ENCODE peak calls at places on chromosome 6, in ten cellular contexts. N, P, Y, Q, Z, K, S, C, B and M are unnamed samples.

GRCh38 chr6:134846031-134846430 is 103.9 kb downstream of the ALDH8A1 start:
- DNase-seq in B (no peak), P (no peak), S (no peak), Q (no peak), Y (no peak), Z (no peak), N (no peak), K (no peak), C (no peak), M (no peak)

GRCh38 chr6:168450921-168451320 is 9.9 kb downstream of the SMOC2 start:
- DNase-seq in K (no peak), C (no peak), Z (no peak), B (no peak), S (no peak), Q (no peak), P (no peak), Y (no peak), N (no peak), M (no peak)

GRCh38 chr6:154861825-154862224 is 128.6 kb downstream of the SCAF8 start:
- DNase-seq in K (no peak), B (no peak), N (no peak), S (no peak), Q (no peak), C (no peak), Z (no peak), Y (no peak), P (no peak), M (no peak)

GRCh38 chr6:56608332-56608731 is 34.4 kb downstream of the DST start:
- DNase-seq in K (no peak), C (no peak), Z (no peak), P (no peak), B (no peak), N (no peak), S (no peak), Y (no peak), Q (no peak), M (no peak)

GRCh38 chr6:68709091-68709490 is 74.0 kb downstream of the ADGRB3 start:
- DNase-seq in Q (no peak), P (no peak), K (no peak), C (no peak), S (no peak), Y (no peak), N (no peak), B (no peak), Z (no peak), M (no peak)

GRCh38 chr6:96610019-96610418 is 47.1 kb downstream of the FHL5 start:
- DNase-seq in N (no peak), C (no peak), S (no peak), K (no peak), P (no peak), Q (no peak), Z (no peak), B (no peak), Y (no peak), M (no peak)

GRCh38 chr6:46684771-46685170 is 2.9 kb upstream of the TDRD6 start:
- DNase-seq in N (no peak), S (no peak), K (peak), B (no peak), Z (no peak), Q (no peak), Y (no peak), P (no peak), C (no peak), M (peak)

GRCh38 chr6:33490621-33491020 is 36.2 kb downstream of the ZBTB9 start:
- DNase-seq in Z (no peak), S (no peak), Y (no peak), N (no peak), B (peak), Q (no peak), K (no peak), P (no peak), C (no peak), M (no peak)

GRCh38 chr6:3159805-3160781 is 2.7 kb upstream of the TUBB2A start:
- DNase-seq in S (peak), Z (no peak), Q (no peak), N (peak), C (peak), B (peak), K (peak), Y (peak), P (peak), M (peak)

GRCh38 chr6:33595001-33595846 is 15.1 kb upstream of the BAK1 start:
- DNase-seq in N (no peak), Q (no peak), P (no peak), Z (no peak), B (no peak), K (no peak), S (no peak), Y (no peak), C (no peak), M (peak)

GRCh38 chr6:151858294-151858693 is 50.8 kb downstream of the ESR1 start:
- DNase-seq in Z (no peak), K (no peak), Q (no peak), Y (no peak), B (no peak), N (no peak), C (no peak), P (no peak), S (no peak), M (peak)

GRCh38 chr6:149211046-149211571 is 106.4 kb upstream of the TAB2 start:
- DNase-seq in K (peak), Q (no peak), P (no peak), Y (no peak), Z (peak), N (no peak), S (no peak), C (no peak), B (no peak), M (peak)

DNA sequence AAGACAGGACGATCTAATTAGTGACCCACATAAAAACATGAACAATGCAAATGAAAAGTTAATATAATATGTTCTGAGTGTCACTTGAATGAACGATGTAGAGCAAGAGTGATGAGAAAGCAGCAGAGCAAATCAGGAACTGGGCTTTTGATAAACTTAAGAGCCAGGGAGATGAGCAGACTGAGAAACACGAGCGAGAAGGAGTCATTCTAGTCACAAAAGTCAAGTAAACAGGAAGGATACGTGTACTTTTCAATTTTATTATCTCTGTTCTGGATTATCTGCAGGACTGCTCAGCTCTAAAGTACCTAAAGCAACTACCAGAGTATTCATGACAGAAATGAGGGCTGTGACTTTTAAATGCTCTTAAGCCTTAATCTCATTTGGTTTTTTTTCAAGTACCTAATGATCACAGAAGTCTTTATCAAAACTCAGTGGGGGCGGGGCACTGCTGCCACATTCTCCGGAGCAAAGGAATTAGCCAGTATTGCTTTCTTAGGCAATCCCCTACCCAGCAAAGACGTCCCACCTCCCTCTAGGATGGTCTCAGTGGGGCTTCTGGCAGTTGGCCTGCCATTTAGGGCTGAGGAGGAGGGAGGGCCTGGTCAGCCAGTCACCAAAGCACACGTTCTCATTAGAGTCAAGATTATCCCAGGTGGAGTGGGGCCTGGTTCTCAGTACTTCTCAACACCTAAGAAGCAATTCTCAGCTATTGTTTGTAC is 8.6 kb downstream of the MAN1A1 start:
- DNase-seq in K (no peak), N (no peak), Z (no peak), Y (no peak), Q (peak), P (no peak), C (no peak), B (peak), S (no peak), M (no peak)
- TF ChIP-seq CTCF in K (no peak), N (no peak), Z (no peak), Y (no peak), Q (no peak), P (no peak), C (no peak), B (no peak), S (no peak), M (no peak)

DNA sequence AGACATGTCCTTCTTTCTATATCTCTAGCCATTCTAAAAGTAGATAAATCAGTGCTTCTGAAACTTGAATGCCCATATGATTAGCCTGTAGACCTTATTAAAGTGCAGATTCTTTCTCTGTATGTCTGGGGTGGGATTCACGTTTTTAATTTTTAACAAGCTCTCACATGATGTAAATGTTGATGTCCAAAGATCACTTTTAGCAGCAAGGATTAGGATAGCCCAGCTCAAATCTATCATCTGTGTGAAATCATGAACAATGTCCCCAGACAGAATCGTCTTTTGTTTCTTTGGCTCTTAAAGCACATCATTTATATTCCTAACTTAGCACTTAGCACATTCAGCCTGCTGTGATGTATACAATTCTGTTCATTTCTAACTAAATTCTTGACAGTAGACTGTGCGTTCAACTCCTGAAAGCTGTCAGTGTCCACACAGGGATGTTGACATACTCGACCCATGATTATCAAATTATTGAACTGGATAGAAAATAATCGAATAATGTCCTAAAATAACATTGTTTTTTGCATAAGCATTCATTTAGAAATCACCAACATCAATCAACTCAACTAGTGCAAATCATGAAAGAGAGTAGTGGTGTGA is 102.1 kb upstream of the MLIP start:
- DNase-seq in Y (no peak), Q (no peak), C (no peak), P (no peak), K (no peak), N (no peak), S (no peak), Z (no peak), B (no peak), M (no peak)
- H3K4me3 ChIP-seq in Y (no peak), Q (no peak), C (no peak), P (no peak), K (no peak), N (no peak), S (no peak), Z (no peak), B (no peak), M (no peak)

GRCh38 chr6:107800564-107801164 is 23.4 kb downstream of the SCML4 start:
- DNase-seq in Y (no peak), B (peak), K (peak), Q (no peak), P (no peak), C (no peak), S (no peak), Z (no peak), N (no peak), M (no peak)
- TF ChIP-seq CTCF in Y (no peak), B (peak), K (peak), Q (peak), P (no peak), C (no peak), S (no peak), Z (no peak), N (no peak), M (peak)

GRCh38 chr6:26598267-26598666 is 1.5 kb downstream of the ABT1 start:
- DNase-seq in N (no peak), Q (no peak), C (no peak), Z (no peak), S (peak), B (no peak), K (no peak), P (no peak), Y (no peak), M (no peak)
- H3K4me3 ChIP-seq in N (no peak), Q (peak), C (peak), Z (no peak), S (no peak), B (peak), K (peak), P (no peak), Y (no peak), M (no peak)

GRCh38 chr6:109381747-109382575 is at the start of gene CD164:
- DNase-seq in S (peak), B (peak), Q (peak), K (peak), Z (peak), C (peak), N (peak), Y (peak), P (peak), M (peak)
- TF ChIP-seq CTCF in S (peak), B (no peak), Q (no peak), K (no peak), Z (no peak), C (no peak), N (no peak), Y (no peak), P (no peak), M (no peak)

DNA sequence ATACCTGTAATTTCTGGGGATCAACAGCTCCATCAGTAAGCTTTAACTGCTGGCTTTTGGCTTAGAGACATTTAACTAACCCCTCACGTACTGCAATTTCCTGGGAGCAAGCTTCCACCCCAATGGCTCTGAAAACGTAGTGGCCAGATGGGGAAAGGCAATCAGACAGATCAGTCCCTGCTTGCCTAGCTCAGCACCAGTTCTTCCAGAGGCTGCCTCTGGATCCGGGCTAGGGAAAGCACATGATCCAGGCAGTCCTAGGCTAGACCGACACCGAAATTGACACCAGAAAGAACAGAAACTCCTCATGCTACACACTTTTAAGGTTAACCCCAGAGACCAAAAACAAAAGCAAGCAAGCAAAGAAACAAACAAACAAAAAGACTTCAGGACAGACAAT is 13.3 kb downstream of the PREP start:
- DNase-seq in Y (no peak), C (no peak), B (peak), S (no peak), N (no peak), K (no peak), P (no peak), Q (no peak), Z (no peak), M (peak)
- H3K4me3 ChIP-seq in Y (no peak), C (no peak), B (no peak), S (no peak), N (no peak), K (no peak), P (no peak), Q (no peak), Z (no peak), M (no peak)